ENCODE peak calls at places on chromosomes 13 and 19, in four cellular contexts. Y is GM12891, I is HepG2, V is GM12878. R is an unnamed sample.

GRCh38 chr13:23453132-23453531 is 19.6 kb upstream of the SACS start:
- DNase-seq in Y (no peak), I (no peak), V (no peak), R (no peak)

GRCh38 chr13:92379371-92379770 is 847.2 kb upstream of the GPC6 start:
- DNase-seq in Y (no peak), I (no peak), V (no peak), R (no peak)

GRCh38 chr19:40612831-40613668 is 11.9 kb downstream of the LTBP4 start:
- DNase-seq in Y (no peak), I (no peak), V (no peak), R (peak; percentile 74)

GRCh38 chr13:54357284-54357933 is 1328.8 kb downstream of the OLFM4 start:
- DNase-seq in Y (no peak), I (no peak), V (no peak), R (no peak)

GRCh38 chr13:73337511-73337910 is 278.7 kb downstream of the KLF5 start:
- DNase-seq in Y (no peak), I (no peak), V (no peak), R (no peak)

GRCh38 chr19:35549174-35549788 is 3.9 kb downstream of the TMEM147 start:
- DNase-seq in Y (peak; percentile 70), I (peak; percentile 76), V (no peak), R (peak; percentile 73)

GRCh38 chr19:38506723-38507550 is 73.4 kb downstream of the RYR1 start:
- DNase-seq in Y (peak; percentile 96), I (peak; percentile 47), V (peak; percentile 63), R (peak; percentile 67)

GRCh38 chr13:113735750-113736149 is 23.3 kb upstream of the TMEM255B start:
- DNase-seq in Y (no peak), I (no peak), V (no peak), R (no peak)

GRCh38 chr19:3014135-3014534 is 14.9 kb downstream of the TLE2 start:
- DNase-seq in Y (no peak), I (no peak), V (no peak), R (no peak)

GRCh38 chr13:51125495-51126226 is 14.6 kb upstream of the C13orf42 start:
- DNase-seq in Y (peak; percentile 29), I (peak; percentile 63), V (peak; percentile 16), R (peak; percentile 22)

GRCh38 chr19:18682807-18683108 is 722 bp upstream of the CRTC1 start:
- DNase-seq in Y (no peak), I (no peak), V (no peak), R (no peak)

GRCh38 chr19:33998739-33999345 is 173.5 kb upstream of the LSM14A start:
- DNase-seq in Y (no peak), I (no peak), V (no peak), R (no peak)

GRCh38 chr13:74570834-74571233 is 436.6 kb upstream of the KLF12 start:
- DNase-seq in Y (no peak), I (no peak), V (no peak), R (no peak)

GRCh38 chr13:76440568-76440967 is 445.6 kb downstream of the KCTD12 start:
- DNase-seq in Y (peak; percentile 24), I (no peak), V (peak; percentile 17), R (peak; percentile 14)

GRCh38 chr19:2912306-2912705 is 11.6 kb downstream of the ZNF57 start:
- DNase-seq in Y (no peak), I (no peak), V (no peak), R (no peak)

GRCh38 chr13:49840266-49840665 is 47.8 kb upstream of the KPNA3 start:
- DNase-seq in Y (no peak), I (peak; percentile 61), V (no peak), R (no peak)

GRCh38 chr13:24512208-24513068 is at the start of gene PARP4:
- DNase-seq in Y (peak; percentile 65), I (peak; percentile 93), V (peak; percentile 34), R (peak; percentile 66)

GRCh38 chr19:11268783-11269267 is 6.5 kb upstream of the DOCK6 start:
- DNase-seq in Y (no peak), I (peak; percentile 60), V (no peak), R (no peak)

GRCh38 chr13:27338816-27339215 is 68.2 kb downstream of the RASL11A start:
- DNase-seq in Y (no peak), I (peak; percentile 40), V (no peak), R (no peak)

GRCh38 chr13:74770361-74770760 is 636.2 kb upstream of the KLF12 start:
- DNase-seq in Y (no peak), I (no peak), V (no peak), R (no peak)

GRCh38 chr19:57436392-57436791 is 1.3 kb downstream of the ZNF749 start:
- DNase-seq in Y (no peak), I (no peak), V (no peak), R (no peak)

GRCh38 chr19:55165952-55166529 is 372 bp downstream of the DNAAF3 start:
- DNase-seq in Y (no peak), I (peak; percentile 85), V (no peak), R (no peak)

GRCh38 chr13:43664700-43665191 is 122.0 kb downstream of the ENOX1 start:
- DNase-seq in Y (no peak), I (no peak), V (no peak), R (no peak)

GRCh38 chr19:10001899-10002298 is 8.4 kb downstream of the COL5A3 start:
- DNase-seq in Y (no peak), I (peak; percentile 63), V (no peak), R (no peak)

GRCh38 chr13:80469105-80469840 is 128.3 kb upstream of the SPRY2 start:
- DNase-seq in Y (no peak), I (no peak), V (no peak), R (no peak)

GRCh38 chr19:11355160-11356073 is at the start of gene PLPPR2:
- DNase-seq in Y (peak; percentile 66), I (peak; percentile 68), V (peak; percentile 25), R (peak; percentile 89)

GRCh38 chr13:113337976-113338375 is 26.0 kb downstream of the GRTP1 start:
- DNase-seq in Y (no peak), I (no peak), V (no peak), R (no peak)

GRCh38 chr13:101455863-101456262 is 3.4 kb downstream of the ITGBL1 start:
- DNase-seq in Y (no peak), I (no peak), V (no peak), R (no peak)

GRCh38 chr19:29748996-29749395 is 33.9 kb upstream of the C19orf12 start:
- DNase-seq in Y (no peak), I (no peak), V (no peak), R (no peak)

GRCh38 chr19:55467236-55468053 is 2.9 kb upstream of the C19orf85 start:
- DNase-seq in Y (peak; percentile 89), I (peak; percentile 69), V (no peak), R (peak; percentile 90)

GRCh38 chr13:78487707-78488106 is 115.6 kb downstream of the POU4F1 start:
- DNase-seq in Y (no peak), I (no peak), V (no peak), R (no peak)

GRCh38 chr13:59689057-59689456 is 474.7 kb downstream of the DIAPH3 start:
- DNase-seq in Y (no peak), I (no peak), V (no peak), R (no peak)
- TF ChIP-seq POLR2A in Y (no peak), I (no peak), V (no peak), R (no peak)

GRCh38 chr19:12806242-12807131 is at the start of gene RNASEH2A:
- DNase-seq in Y (peak; percentile 98), I (peak; percentile 70), V (no peak), R (peak; percentile 98)
- TF ChIP-seq TAF1 in Y (peak; percentile 56), I (peak; percentile 84), V (peak; percentile 58), R (peak; percentile 34)

GRCh38 chr19:860481-861098 is 1.1 kb downstream of the CFD start:
- DNase-seq in Y (peak; percentile 84), I (peak; percentile 53), V (no peak), R (no peak)
- TF ChIP-seq POLR2A in Y (no peak), I (peak; percentile 61), V (peak; percentile 64), R (no peak)

DNA sequence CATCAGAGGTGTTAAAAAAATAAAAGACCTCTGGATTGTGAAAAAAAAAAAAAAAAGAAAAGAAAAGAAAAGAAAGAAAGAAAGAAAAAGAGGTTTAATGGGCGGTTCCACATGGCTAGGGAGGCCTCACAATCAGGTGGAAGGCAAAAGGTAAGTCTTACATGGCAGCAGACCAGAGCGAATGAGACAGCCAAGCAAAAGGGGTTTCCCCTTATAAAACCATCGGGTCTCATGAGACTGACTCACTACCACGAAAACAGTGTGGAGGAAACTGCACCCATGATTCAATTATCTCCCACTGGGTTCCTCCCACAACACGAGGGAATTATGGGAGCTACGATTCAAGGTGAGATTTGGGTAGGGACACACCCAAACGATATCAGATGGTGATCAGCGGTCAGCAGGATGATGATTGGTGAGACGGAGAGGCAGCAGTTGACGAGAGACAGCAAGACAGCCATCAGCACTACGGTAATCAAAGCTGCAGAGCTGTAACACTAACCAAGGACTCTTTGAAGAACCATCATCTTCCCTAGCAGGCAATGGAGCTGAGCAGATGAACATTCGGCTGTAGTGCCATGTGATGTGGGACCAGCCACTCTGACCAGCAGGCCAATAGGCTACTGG is 3.9 kb upstream of the CD209 start:
- DNase-seq in Y (no peak), I (no peak), V (peak; percentile 56), R (no peak)
- TF ChIP-seq TAF1 in Y (no peak), I (no peak), V (no peak), R (no peak)

DNA sequence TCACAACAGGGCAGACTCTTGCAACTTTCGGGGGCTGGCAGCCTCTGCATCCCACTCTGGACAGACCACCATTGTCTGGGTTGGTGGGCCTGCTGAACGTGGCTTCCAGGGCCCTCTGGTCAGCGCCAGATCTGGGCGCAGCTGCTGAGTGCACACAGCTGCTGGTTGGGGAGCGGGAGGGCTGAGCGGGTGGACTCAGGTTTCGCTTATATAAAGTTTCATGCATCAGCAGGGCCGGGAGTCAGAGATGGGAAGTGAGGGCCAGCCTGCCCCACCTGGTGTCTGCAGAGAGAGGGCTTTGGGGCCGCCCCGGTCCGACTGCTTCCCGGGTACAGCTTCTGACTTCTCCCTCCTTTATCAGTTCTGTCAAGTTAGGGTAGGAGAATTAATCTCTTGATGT is 6.9 kb downstream of the ARHGEF7 start:
- DNase-seq in Y (no peak), I (no peak), V (no peak), R (no peak)
- TF ChIP-seq POLR2A in Y (no peak), I (no peak), V (no peak), R (no peak)

DNA sequence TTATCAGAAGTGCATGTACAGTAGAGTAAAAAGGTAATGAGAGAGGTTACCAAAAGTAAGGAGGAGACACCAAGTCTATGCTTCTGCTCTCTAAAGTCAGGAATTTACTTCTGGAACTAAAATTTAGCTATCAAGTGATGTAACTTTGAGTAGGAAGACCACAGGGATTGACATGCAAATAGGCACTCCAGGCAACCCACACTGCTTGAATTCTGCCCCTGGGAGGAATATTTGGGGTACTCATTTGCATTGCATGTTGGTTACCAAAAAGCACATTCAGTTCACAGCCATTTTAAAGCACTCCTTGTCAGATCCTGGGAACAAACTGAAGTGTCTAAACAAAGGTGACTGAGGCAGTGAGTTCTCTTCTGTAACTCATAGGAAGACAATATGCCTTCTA is 126.0 kb upstream of the NBEA start:
- DNase-seq in Y (no peak), I (no peak), V (no peak), R (no peak)
- TF ChIP-seq TAF1 in Y (no peak), I (no peak), V (no peak), R (no peak)

DNA sequence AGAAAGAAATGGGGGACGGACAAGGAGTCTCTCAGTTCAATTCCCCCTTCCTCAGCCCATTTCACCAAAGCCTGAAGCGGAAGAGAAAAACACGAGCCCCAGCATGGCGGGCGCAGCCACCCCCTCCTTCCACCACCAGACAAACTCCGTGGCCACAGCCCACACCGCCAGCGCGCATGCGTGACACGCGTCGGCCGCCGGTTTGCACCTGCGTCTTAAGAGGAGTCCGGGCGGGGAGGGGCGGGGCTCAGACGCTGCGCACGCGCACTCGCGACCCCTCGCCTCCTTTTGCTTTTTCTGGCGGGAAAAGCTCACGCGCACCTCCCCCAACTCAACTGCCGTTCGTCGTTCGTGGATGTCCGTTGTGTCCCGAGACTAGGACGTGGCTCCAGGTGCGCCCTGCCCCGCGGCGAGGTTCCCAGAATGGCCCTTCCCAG is at the start of gene KASH5:
- DNase-seq in Y (peak; percentile 71), I (no peak), V (no peak), R (no peak)
- TF ChIP-seq POLR2A in Y (peak; percentile 26), I (no peak), V (no peak), R (no peak)

R was measured in GM12892.